ENCODE peak calls at places on chromosomes 16 and 17, in four cellular contexts. U is thoracic aorta, C is fibroblast of lung, Z is transverse colon. P is an unnamed sample.

GRCh38 chr17:38702166-38702899 is 2.7 kb upstream of the MLLT6 start:
- DNase-seq in U (peak), Z (peak), C (peak), P (peak)

GRCh38 chr16:51151951-51152663 is 1.0 kb upstream of the SALL1 start:
- DNase-seq in C (peak), U (no peak), Z (peak), P (no peak)

GRCh38 chr16:74898667-74899066 is 86.3 kb downstream of the WDR59 start:
- DNase-seq in Z (no peak), U (no peak), C (no peak), P (no peak)

GRCh38 chr16:83031524-83031923 is 404.8 kb downstream of the CDH13 start:
- DNase-seq in U (no peak), C (peak), Z (no peak), P (no peak)

GRCh38 chr16:25707553-25707952 is 15.8 kb downstream of the HS3ST4 start:
- DNase-seq in Z (no peak), U (no peak), C (no peak), P (no peak)

GRCh38 chr16:12262454-12263180 is 286.1 kb downstream of the SNX29 start:
- DNase-seq in U (no peak), C (no peak), Z (peak), P (no peak)

GRCh38 chr16:21336231-21336630 is 58.1 kb upstream of the CRYM start:
- DNase-seq in C (no peak), U (no peak), Z (no peak), P (no peak)

GRCh38 chr16:1003551-1004347 is 22.2 kb downstream of the SOX8 start:
- DNase-seq in C (peak), U (no peak), Z (no peak), P (no peak)

GRCh38 chr16:10982430-10983174 is 38.2 kb downstream of the CLEC16A start:
- DNase-seq in Z (no peak), C (no peak), U (no peak), P (no peak)

GRCh38 chr16:3266873-3267537 is 10.6 kb upstream of the MEFV start:
- DNase-seq in U (no peak), C (peak), Z (no peak), P (no peak)

GRCh38 chr16:66930189-66930588 is 4.0 kb downstream of the CIAO2B start:
- DNase-seq in C (peak), U (no peak), Z (peak), P (no peak)

GRCh38 chr17:8005951-8006730 is 3.7 kb downstream of the GUCY2D start:
- DNase-seq in Z (no peak), U (no peak), C (no peak), P (no peak)

GRCh38 chr17:6098466-6099180 is 28.4 kb downstream of the WSCD1 start:
- DNase-seq in Z (no peak), U (no peak), C (no peak), P (no peak)

GRCh38 chr17:1108810-1109605 is 70.8 kb downstream of the ABR start:
- DNase-seq in C (peak), Z (peak), U (no peak), P (no peak)

GRCh38 chr17:2122641-2123302 is 67.9 kb downstream of the HIC1 start:
- DNase-seq in C (peak), U (no peak), Z (peak), P (no peak)

GRCh38 chr16:64455275-64455674 is 666.6 kb downstream of the CDH11 start:
- DNase-seq in C (peak), U (no peak), Z (no peak), P (no peak)

GRCh38 chr16:4290236-4290830 is 17.5 kb upstream of the TFAP4 start:
- DNase-seq in C (peak), U (no peak), Z (no peak), P (no peak)

GRCh38 chr16:4994719-4995434 is 36.7 kb downstream of the SEC14L5 start:
- DNase-seq in C (no peak), U (no peak), Z (no peak), P (no peak)

GRCh38 chr17:65730711-65731169 is 169.3 kb upstream of the AXIN2 start:
- DNase-seq in U (no peak), C (no peak), Z (no peak), P (no peak)

GRCh38 chr17:77332034-77332971 is 191.5 kb downstream of the SEC14L1 start:
- DNase-seq in Z (peak), C (peak), U (no peak), P (no peak)

GRCh38 chr16:88372522-88372921 is 10.2 kb upstream of the ZNF469 start:
- DNase-seq in Z (no peak), C (no peak), U (no peak), P (no peak)

GRCh38 chr17:19237389-19238166 is 412 bp downstream of the EPN2 start:
- DNase-seq in Z (peak), C (no peak), U (no peak), P (peak)

GRCh38 chr17:61878984-61879612 is 15.8 kb upstream of the BRIP1 start:
- DNase-seq in Z (no peak), C (peak), U (no peak), P (no peak)

GRCh38 chr17:78132086-78132676 is 1.6 kb downstream of the TMC8 start:
- DNase-seq in Z (peak), C (no peak), U (no peak), P (no peak)

GRCh38 chr16:621526-622105 is 9.2 kb upstream of the WFIKKN1 start:
- DNase-seq in U (no peak), Z (no peak), C (no peak), P (no peak)

GRCh38 chr16:72066747-72067146 is 3.7 kb downstream of the HPR start:
- DNase-seq in U (no peak), C (peak), Z (no peak), P (no peak)

GRCh38 chr17:35438433-35438832 is 6.1 kb upstream of the SLFN12 start:
- DNase-seq in C (no peak), U (no peak), Z (no peak), P (no peak)

GRCh38 chr17:35432176-35433074 is at the start of gene SLFN12:
- DNase-seq in Z (peak), C (peak), U (no peak), P (no peak)

GRCh38 chr17:35428229-35428628 is 4.1 kb downstream of the SLFN12 start:
- DNase-seq in C (no peak), U (no peak), Z (no peak), P (no peak)

GRCh38 chr17:35429702-35430101 is 2.6 kb downstream of the SLFN12 start:
- DNase-seq in C (no peak), U (no peak), Z (no peak), P (no peak)

GRCh38 chr17:35433075-35433894 is 985 bp upstream of the SLFN12 start:
- DNase-seq in Z (peak), C (peak), U (peak), P (peak)
- TF ChIP-seq CTCF in Z (no peak), C (peak), U (no peak), P (no peak)

DNA sequence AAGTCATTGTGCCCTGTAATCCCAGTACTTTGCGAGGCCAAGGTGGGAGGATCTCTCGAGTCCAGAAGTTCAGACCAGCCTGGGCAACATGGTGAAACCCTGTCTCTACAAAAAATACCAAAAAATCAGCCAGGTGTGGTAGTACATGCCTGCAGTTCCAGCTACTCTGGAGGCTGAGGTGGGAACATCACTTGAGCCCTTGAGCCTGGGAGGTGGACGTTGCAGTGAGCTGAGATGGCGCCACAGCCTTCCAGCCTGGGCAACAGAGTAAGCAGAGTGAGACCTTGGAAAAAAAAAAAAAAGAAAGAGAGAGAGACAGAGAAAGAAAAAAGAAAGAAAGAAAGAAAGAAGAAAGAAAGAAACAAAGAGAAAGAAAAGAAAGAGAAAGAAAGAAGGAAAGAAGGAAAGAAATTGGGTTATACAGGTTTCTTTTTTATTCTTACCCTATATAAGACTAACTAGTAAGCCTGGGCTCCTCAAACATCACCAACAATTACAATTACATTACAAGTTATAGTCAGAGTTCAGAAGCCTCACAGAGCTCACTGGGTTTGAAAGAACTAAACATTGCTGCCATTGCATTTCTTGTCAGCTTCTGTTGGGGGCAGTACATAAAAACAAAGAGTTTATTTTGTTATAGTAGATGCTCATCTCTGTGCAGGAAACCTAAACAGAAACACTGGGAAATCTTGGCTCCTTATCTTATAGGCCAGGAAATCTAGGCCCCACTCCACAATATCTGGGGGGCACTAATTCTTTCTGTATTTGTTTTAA is 6.7 kb upstream of the ABCA9 start:
- DNase-seq in U (no peak), C (no peak), Z (no peak), P (no peak)
- TF ChIP-seq CTCF in U (no peak), C (no peak), Z (no peak), P (no peak)

GRCh38 chr17:48439072-48439471 is 9.1 kb upstream of the SKAP1 start:
- DNase-seq in Z (no peak), C (no peak), U (no peak), P (no peak)
- TF ChIP-seq CTCF in Z (no peak), C (no peak), U (no peak), P (no peak)

GRCh38 chr17:15384142-15384803 is 42.9 kb upstream of the TEKT3 start:
- DNase-seq in U (no peak), Z (peak), C (no peak), P (no peak)
- TF ChIP-seq CTCF in U (no peak), Z (no peak), C (no peak), P (no peak)

GRCh38 chr16:7508656-7509055 is 176.0 kb downstream of the RBFOX1 start:
- DNase-seq in U (no peak), Z (no peak), C (no peak), P (no peak)
- TF ChIP-seq CTCF in U (no peak), Z (no peak), C (no peak), P (no peak)

GRCh38 chr17:82933911-82934310 is 94.1 kb upstream of the ZNF750 start:
- DNase-seq in U (no peak), C (no peak), Z (peak), P (peak)
- TF ChIP-seq CTCF in U (no peak), C (no peak), Z (no peak), P (no peak)

DNA sequence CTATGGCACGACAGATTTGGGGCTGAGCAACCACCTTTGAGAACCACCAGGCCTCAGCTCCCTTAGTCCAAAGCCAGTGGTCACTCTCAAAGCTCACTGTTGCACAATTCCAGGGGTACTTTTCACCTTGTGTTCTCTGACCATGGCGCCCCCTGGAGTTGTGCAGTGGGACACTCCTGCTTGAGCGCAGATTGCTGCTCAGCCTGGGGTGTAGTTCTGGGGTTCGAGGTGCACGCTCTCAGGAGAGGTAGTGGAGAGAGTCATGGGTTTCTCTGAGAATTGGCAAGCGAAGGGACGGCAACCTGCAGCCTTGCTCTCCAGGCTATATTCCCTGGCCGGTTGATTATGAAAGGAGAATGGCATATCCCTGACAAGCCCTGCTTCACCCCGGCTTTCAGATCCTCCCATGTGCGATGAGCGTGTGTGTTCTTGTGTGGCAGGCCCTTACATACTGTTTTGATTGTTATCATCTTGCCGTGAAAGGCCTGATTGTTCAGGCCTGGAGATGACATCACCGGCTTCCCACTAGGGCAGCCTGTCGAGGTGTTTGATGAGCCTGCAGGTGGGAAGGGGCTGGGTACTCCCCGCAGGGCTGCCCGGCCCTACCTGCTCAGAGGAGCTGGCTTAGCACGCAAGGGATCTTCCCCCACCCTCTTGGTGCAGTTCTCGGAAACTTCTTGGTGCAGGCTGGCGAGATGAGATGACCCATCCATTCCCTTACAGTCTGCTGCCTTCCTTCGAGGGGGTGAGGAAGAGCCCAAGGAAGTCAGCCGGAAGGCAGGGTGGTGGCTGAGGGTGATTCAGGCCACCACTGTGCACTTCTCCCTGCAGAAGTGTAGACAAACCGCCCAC is 431.2 kb downstream of the SLC39A11 start:
- DNase-seq in C (peak), Z (no peak), U (no peak), P (no peak)
- TF ChIP-seq CTCF in C (no peak), Z (no peak), U (no peak), P (no peak)

GRCh38 chr17:83176272-83176955 is 97.0 kb downstream of the METRNL start:
- DNase-seq in C (no peak), U (no peak), Z (no peak), P (no peak)

GRCh38 chr17:83178533-83179201 is 99.3 kb downstream of the METRNL start:
- DNase-seq in Z (no peak), C (no peak), U (no peak), P (no peak)

GRCh38 chr17:83176956-83177583 is 97.7 kb downstream of the METRNL start:
- DNase-seq in U (no peak), C (no peak), Z (no peak), P (no peak)

GRCh38 chr17:83179378-83179777 is 100.0 kb downstream of the METRNL start:
- DNase-seq in U (no peak), C (no peak), Z (no peak), P (no peak)

GRCh38 chr17:83177611-83178532 is 98.5 kb downstream of the METRNL start:
- DNase-seq in Z (no peak), C (no peak), U (no peak), P (no peak)
- TF ChIP-seq CTCF in Z (no peak), C (no peak), U (no peak), P (no peak)

DNA sequence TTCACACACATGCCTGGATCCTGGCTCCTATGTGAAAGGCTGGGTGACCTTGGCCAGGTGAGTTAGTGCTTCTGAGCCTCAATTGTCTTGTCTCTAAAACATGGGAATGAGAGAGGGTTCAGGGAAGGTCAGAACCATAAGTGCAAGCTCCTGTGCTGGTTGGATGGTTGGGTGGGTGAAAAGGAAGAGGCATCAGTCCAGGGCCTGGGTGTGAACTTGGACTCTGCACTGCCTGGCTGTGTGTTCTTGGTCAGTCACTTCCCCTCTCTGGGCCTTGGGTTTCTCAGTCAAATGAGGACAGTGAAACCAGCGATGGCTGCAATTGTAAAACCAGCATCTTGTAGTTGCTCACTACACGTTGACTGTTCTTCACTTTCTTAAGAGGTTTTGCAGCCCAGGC is 643 bp upstream of the KCNG4 start:
- DNase-seq in U (no peak), Z (no peak), C (no peak), P (no peak)
- TF ChIP-seq CTCF in U (no peak), Z (no peak), C (no peak), P (no peak)

P was measured in omental fat pad.